ENCODE peak calls at places on chromosomes 4 and X, in four cellular contexts. One of them, this sample, is unnamed. For H3K9me3, the result is how much of the 10 kb centered on the place peaks cover.

GRCh38 chr4:7811536-7812190 is 128.0 kb downstream of the AFAP1 start:
- DNase-seq in sigmoid colon: peak
- DNase-seq in suprapubic skin: no peak
- DNase-seq in upper lobe of left lung: peak
- DNase-seq in this sample: peak

GRCh38 chrX:137352101-137352660 is 213.7 kb upstream of the ZIC3 start:
- DNase-seq in suprapubic skin: no peak
- DNase-seq in upper lobe of left lung: no peak
- DNase-seq in sigmoid colon: no peak
- DNase-seq in this sample: no peak

GRCh38 chrX:153669174-153669890 is 4.3 kb downstream of the PNCK start:
- DNase-seq in sigmoid colon: peak
- DNase-seq in upper lobe of left lung: no peak
- DNase-seq in suprapubic skin: no peak
- DNase-seq in this sample: no peak

GRCh38 chr4:25839687-25840086 is 23.1 kb downstream of the SEL1L3 start:
- DNase-seq in upper lobe of left lung: no peak
- DNase-seq in sigmoid colon: no peak
- DNase-seq in suprapubic skin: no peak
- DNase-seq in this sample: no peak

GRCh38 chr4:3689006-3689405 is 77.2 kb upstream of the ADRA2C start:
- DNase-seq in suprapubic skin: peak
- DNase-seq in upper lobe of left lung: no peak
- DNase-seq in sigmoid colon: peak
- DNase-seq in this sample: no peak

GRCh38 chr4:163331629-163332360 is 601 bp downstream of the NPY1R start:
- DNase-seq in sigmoid colon: no peak
- DNase-seq in upper lobe of left lung: no peak
- DNase-seq in suprapubic skin: no peak
- DNase-seq in this sample: peak

GRCh38 chr4:71338846-71339593 is at the start of gene SLC4A4:
- DNase-seq in sigmoid colon: no peak
- DNase-seq in suprapubic skin: no peak
- DNase-seq in upper lobe of left lung: no peak
- DNase-seq in this sample: no peak

GRCh38 chr4:124065941-124066340 is 646.6 kb downstream of the ANKRD50 start:
- DNase-seq in upper lobe of left lung: no peak
- DNase-seq in suprapubic skin: no peak
- DNase-seq in sigmoid colon: no peak
- DNase-seq in this sample: no peak

GRCh38 chrX:72532371-72532770 is 40.3 kb downstream of the HDAC8 start:
- DNase-seq in sigmoid colon: no peak
- DNase-seq in upper lobe of left lung: no peak
- DNase-seq in suprapubic skin: no peak
- DNase-seq in this sample: no peak

GRCh38 chr4:144399927-144400326 is 246.0 kb upstream of the HHIP start:
- DNase-seq in suprapubic skin: no peak
- DNase-seq in upper lobe of left lung: no peak
- DNase-seq in sigmoid colon: no peak
- DNase-seq in this sample: no peak

GRCh38 chrX:120452131-120452530 is 17.0 kb downstream of the LAMP2 start:
- DNase-seq in suprapubic skin: no peak
- DNase-seq in sigmoid colon: no peak
- DNase-seq in upper lobe of left lung: no peak
- DNase-seq in this sample: no peak

GRCh38 chrX:116317409-116317808 is 119.0 kb upstream of the SLC6A14 start:
- DNase-seq in upper lobe of left lung: peak
- DNase-seq in suprapubic skin: no peak
- DNase-seq in sigmoid colon: peak
- DNase-seq in this sample: no peak

GRCh38 chrX:109732780-109733657 is at the start of gene ACSL4:
- DNase-seq in sigmoid colon: peak
- DNase-seq in suprapubic skin: peak
- DNase-seq in upper lobe of left lung: peak
- DNase-seq in this sample: peak

GRCh38 chr4:158624889-158625478 is 46.7 kb downstream of the C4orf46 start:
- DNase-seq in upper lobe of left lung: no peak
- DNase-seq in sigmoid colon: no peak
- DNase-seq in suprapubic skin: no peak
- DNase-seq in this sample: no peak

GRCh38 chr4:168475745-168476144 is 4.5 kb downstream of the DDX60L start:
- DNase-seq in suprapubic skin: no peak
- DNase-seq in upper lobe of left lung: no peak
- DNase-seq in sigmoid colon: no peak
- DNase-seq in this sample: no peak

GRCh38 chrX:148192547-148192946 is 211.4 kb downstream of the FMR1NB start:
- DNase-seq in suprapubic skin: no peak
- DNase-seq in sigmoid colon: no peak
- DNase-seq in upper lobe of left lung: no peak
- DNase-seq in this sample: no peak

GRCh38 chrX:148193759-148194158 is 212.6 kb downstream of the FMR1NB start:
- DNase-seq in suprapubic skin: no peak
- DNase-seq in sigmoid colon: no peak
- DNase-seq in upper lobe of left lung: no peak
- DNase-seq in this sample: no peak
- TF ChIP-seq POLR2AphosphoS5 in suprapubic skin: no peak
- TF ChIP-seq POLR2AphosphoS5 in sigmoid colon: no peak
- TF ChIP-seq POLR2AphosphoS5 in upper lobe of left lung: no peak
- TF ChIP-seq POLR2AphosphoS5 in this sample: no peak

DNA sequence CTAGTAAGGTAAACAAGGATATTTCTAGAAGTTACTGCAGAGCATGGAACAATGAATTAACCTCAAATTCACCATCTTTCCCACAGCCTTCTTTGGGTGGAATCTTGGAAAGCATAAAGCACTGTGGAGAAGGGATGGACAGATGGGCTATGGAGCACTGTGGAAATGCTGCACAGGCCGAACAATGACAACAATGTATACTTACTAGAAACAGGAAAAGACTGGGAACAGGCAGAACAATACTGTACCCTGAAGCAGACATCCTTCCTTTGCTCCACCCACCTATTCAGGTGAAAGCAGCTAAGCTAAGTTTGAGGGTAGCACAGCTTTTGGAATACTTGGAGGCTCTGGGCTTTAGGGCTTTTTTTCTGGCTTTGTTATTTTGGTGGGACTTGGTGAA is 250.6 kb upstream of the KLF8 start:
- DNase-seq in suprapubic skin: no peak
- DNase-seq in upper lobe of left lung: no peak
- DNase-seq in sigmoid colon: no peak
- DNase-seq in this sample: no peak
- H3K9me3 ChIP-seq in suprapubic skin: under half
- H3K9me3 ChIP-seq in upper lobe of left lung: under half
- H3K9me3 ChIP-seq in sigmoid colon: under half
- H3K9me3 ChIP-seq in this sample: under half

GRCh38 chr4:76206222-76206942 is 7.2 kb downstream of the SCARB2 start:
- DNase-seq in suprapubic skin: no peak
- DNase-seq in upper lobe of left lung: no peak
- DNase-seq in sigmoid colon: no peak
- DNase-seq in this sample: no peak

GRCh38 chr4:76204936-76205335 is 8.7 kb downstream of the SCARB2 start:
- DNase-seq in upper lobe of left lung: no peak
- DNase-seq in sigmoid colon: no peak
- DNase-seq in suprapubic skin: no peak
- DNase-seq in this sample: no peak

GRCh38 chr4:76210502-76210901 is 3.1 kb downstream of the SCARB2 start:
- DNase-seq in upper lobe of left lung: no peak
- DNase-seq in suprapubic skin: no peak
- DNase-seq in sigmoid colon: no peak
- DNase-seq in this sample: no peak

GRCh38 chr4:76209876-76210275 is 3.7 kb downstream of the SCARB2 start:
- DNase-seq in sigmoid colon: no peak
- DNase-seq in suprapubic skin: no peak
- DNase-seq in upper lobe of left lung: no peak
- DNase-seq in this sample: no peak

GRCh38 chr4:76208005-76208765 is 5.4 kb downstream of the SCARB2 start:
- DNase-seq in sigmoid colon: peak
- DNase-seq in upper lobe of left lung: peak
- DNase-seq in suprapubic skin: peak
- DNase-seq in this sample: peak
- TF ChIP-seq EP300 in sigmoid colon: no peak
- TF ChIP-seq EP300 in upper lobe of left lung: no peak
- TF ChIP-seq EP300 in suprapubic skin: no peak
- TF ChIP-seq EP300 in this sample: no peak

DNA sequence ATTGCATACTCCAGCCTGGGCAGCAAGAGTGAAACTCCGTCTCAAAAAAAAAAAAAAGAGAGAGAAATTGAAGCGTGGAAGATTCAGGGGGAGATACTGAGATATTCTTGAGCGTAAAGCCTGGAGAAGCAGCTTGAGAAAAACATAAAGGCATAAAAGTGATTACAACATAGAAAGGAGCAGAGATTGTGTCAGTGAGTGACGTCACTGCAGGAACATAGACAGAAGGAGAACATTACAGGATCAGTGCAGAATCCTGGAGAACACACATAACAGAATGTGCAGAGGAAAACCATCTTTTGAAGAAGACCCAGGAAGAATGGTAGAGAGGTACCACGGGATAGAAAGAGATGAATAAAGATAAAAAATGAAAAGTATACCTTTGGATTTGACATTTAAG is 147.0 kb downstream of the APBB2 start:
- DNase-seq in suprapubic skin: no peak
- DNase-seq in sigmoid colon: no peak
- DNase-seq in upper lobe of left lung: no peak
- DNase-seq in this sample: no peak
- TF ChIP-seq POLR2AphosphoS5 in suprapubic skin: no peak
- TF ChIP-seq POLR2AphosphoS5 in sigmoid colon: no peak
- TF ChIP-seq POLR2AphosphoS5 in upper lobe of left lung: no peak
- TF ChIP-seq POLR2AphosphoS5 in this sample: no peak